ENCODE peak calls at places on chromosome 16, in ten cellular contexts. E, K, J, B, D, H, L, O, T and X are unnamed samples.
A peak's percentile ranks its signal among the peaks of the same experiment; 100 is the strongest.

GRCh38 chr16:66515543-66516171 is 34.3 kb downstream of the TK2 start:
- DNase-seq in K (peak; percentile 66), T (no peak), E (no peak), H (no peak), J (peak; percentile 75), B (no peak), D (no peak), O (no peak), L (no peak), X (peak; percentile 66)

GRCh38 chr16:27248036-27248435 is 20.5 kb downstream of the NSMCE1 start:
- DNase-seq in E (no peak), L (no peak), J (no peak), H (no peak), O (no peak), D (no peak), T (no peak), B (no peak), K (peak; percentile 59), X (no peak)

GRCh38 chr16:57277586-57277985 is 6.9 kb downstream of the PLLP start:
- DNase-seq in B (no peak), H (peak; percentile 32), E (peak; percentile 32), D (no peak), T (no peak), L (no peak), J (peak; percentile 33), O (no peak), K (peak; percentile 76), X (peak; percentile 80)

GRCh38 chr16:49886554-49887121 is 30.7 kb upstream of the ZNF423 start:
- DNase-seq in H (no peak), D (no peak), J (no peak), B (no peak), T (no peak), O (no peak), K (no peak), L (no peak), E (no peak), X (no peak)

GRCh38 chr16:31487720-31488629 is 5.1 kb downstream of the SLC5A2 start:
- DNase-seq in B (no peak), J (peak; percentile 97), T (no peak), E (peak; percentile 78), L (peak; percentile 34), D (peak; percentile 47), K (no peak), H (no peak), O (peak; percentile 76), X (peak; percentile 25)

GRCh38 chr16:1712791-1713261 is 6.8 kb downstream of the MAPK8IP3 start:
- DNase-seq in O (no peak), B (no peak), E (no peak), H (no peak), J (peak; percentile 51), K (peak; percentile 41), D (no peak), T (no peak), L (no peak), X (peak; percentile 62)

GRCh38 chr16:77157346-77157745 is 33.6 kb upstream of the MON1B start:
- DNase-seq in D (no peak), J (no peak), O (no peak), K (no peak), T (no peak), H (no peak), L (no peak), B (no peak), E (no peak), X (no peak)

GRCh38 chr16:21638573-21638975 is 13.8 kb downstream of the IGSF6 start:
- DNase-seq in B (no peak), J (no peak), K (peak; percentile 78), E (no peak), L (no peak), T (no peak), D (no peak), O (no peak), H (no peak), X (peak; percentile 78)

GRCh38 chr16:77951788-77952187 is 70.6 kb upstream of the CLEC3A start:
- DNase-seq in J (peak; percentile 53), K (no peak), D (no peak), O (peak; percentile 50), H (no peak), T (no peak), B (no peak), E (no peak), L (no peak), X (peak; percentile 13)

GRCh38 chr16:25013751-25014499 is 1.2 kb downstream of the ARHGAP17 start:
- DNase-seq in K (no peak), B (no peak), D (no peak), H (no peak), O (no peak), J (no peak), E (no peak), L (no peak), T (no peak), X (no peak)